ENCODE peak calls at places on chromosomes 4 and X, in six cellular contexts. K is iris pigment epithelial cell; P is HS-27A; E is cardiac muscle cell; R is A549; A is stimulated activated CD4-positive, alpha-beta T cell treated with anti-CD3 and anti-CD28 coated beads, TNF-alpha, amount 100 ng/mL, for 1 hour. D is an unnamed sample.

GRCh38 chr4:123813901-123814300 is 417.3 kb downstream of the SPRY1 start:
- DNase-seq in K (no peak), P (no peak), E (no peak), R (no peak), A (no peak), D (no peak)

GRCh38 chr4:160880186-160880585 is 1283.6 kb downstream of the FSTL5 start:
- DNase-seq in K (no peak), P (no peak), E (no peak), R (no peak), A (no peak), D (no peak)

GRCh38 chr4:187286536-187286935 is 562.9 kb upstream of the FAT1 start:
- DNase-seq in K (peak; percentile 57), P (no peak), E (peak; percentile 10), R (no peak), A (no peak), D (no peak)

GRCh38 chr4:22485751-22486150 is 30.1 kb downstream of the ADGRA3 start:
- DNase-seq in K (peak; percentile 60), P (no peak), E (peak; percentile 80), R (no peak), A (no peak), D (no peak)

GRCh38 chrX:107654778-107655761 is 26.8 kb downstream of the PRPS1 start:
- DNase-seq in K (peak; percentile 88), P (peak; percentile 77), E (peak; percentile 75), R (peak; percentile 59), A (peak; percentile 25), D (no peak)

GRCh38 chr4:112927544-112927943 is 121.9 kb upstream of the ANK2 start:
- DNase-seq in K (no peak), P (no peak), E (peak; percentile 27), R (no peak), A (no peak), D (no peak)

GRCh38 chr4:1171306-1172227 is 816 bp downstream of the SPON2 start:
- DNase-seq in K (peak; percentile 38), P (no peak), E (peak; percentile 45), R (no peak), A (no peak), D (no peak)

GRCh38 chrX:153386097-153386496 is 15.1 kb downstream of the PNMA6E start:
- DNase-seq in K (no peak), P (no peak), E (no peak), R (no peak), A (no peak), D (no peak)

GRCh38 chrX:23954396-23954795 is 46.6 kb downstream of the CXorf58 start:
- DNase-seq in K (no peak), P (no peak), E (no peak), R (no peak), A (no peak), D (no peak)

GRCh38 chr4:165328708-165329107 is 1.2 kb downstream of the MSMO1 start:
- DNase-seq in K (no peak), P (no peak), E (no peak), R (no peak), A (no peak), D (no peak)

GRCh38 chr4:36303430-36304137 is 22.2 kb downstream of the DTHD1 start:
- DNase-seq in K (no peak), P (no peak), E (no peak), R (no peak), A (no peak), D (no peak)

GRCh38 chr4:39320381-39321115 is 45.6 kb downstream of the RFC1 start:
- DNase-seq in K (peak; percentile 65), P (no peak), E (peak; percentile 25), R (no peak), A (no peak), D (no peak)

GRCh38 chrX:104921606-104922205 is 298.8 kb downstream of the TEX13A start:
- DNase-seq in K (no peak), P (peak; percentile 9), E (no peak), R (no peak), A (no peak), D (no peak)

GRCh38 chr4:76687730-76688441 is 210.1 kb downstream of the SOWAHB start:
- DNase-seq in K (no peak), P (no peak), E (no peak), R (no peak), A (no peak), D (no peak)

GRCh38 chrX:100829730-100830129 is 9.5 kb downstream of the CSTF2 start:
- DNase-seq in K (peak; percentile 77), P (no peak), E (peak; percentile 39), R (no peak), A (no peak), D (no peak)

GRCh38 chr4:13542577-13543042 is 1.7 kb downstream of the NKX3-2 start:
- DNase-seq in K (no peak), P (no peak), E (no peak), R (no peak), A (no peak), D (no peak)